ENCODE peak calls at places on chromosomes 7 and 10, in six cellular contexts. U is left lung, P is psoas muscle, Q is lower lobe of right lung, I is neural progenitor cell, N is heart left ventricle. L is an unnamed sample.

GRCh38 chr7:155797262-155798250 is 14.7 kb downstream of the SHH start:
- DNase-seq in P (no peak), I (no peak), Q (no peak), N (no peak), U (no peak), L (no peak)

GRCh38 chr10:104183682-104184081 is 48.5 kb downstream of the CFAP43 start:
- DNase-seq in U (no peak), N (no peak), I (no peak), Q (no peak), P (no peak), L (no peak)

GRCh38 chr7:298739-299138 is 8.8 kb downstream of the FOXL3 start:
- DNase-seq in Q (no peak), N (no peak), U (no peak), I (no peak), P (no peak), L (no peak)

GRCh38 chr7:74217455-74218342 is 7.9 kb downstream of the LAT2 start:
- DNase-seq in P (no peak), N (no peak), U (no peak), I (no peak), Q (no peak), L (no peak)

GRCh38 chr10:4234661-4235060 is 449.7 kb upstream of the KLF6 start:
- DNase-seq in U (no peak), I (no peak), P (no peak), Q (no peak), N (no peak), L (no peak)

GRCh38 chr7:114921636-114922150 is at the start of gene MDFIC:
- DNase-seq in I (peak; percentile 39), N (peak; percentile 27), P (peak; percentile 65), Q (peak; percentile 43), U (no peak), L (peak; percentile 54)

GRCh38 chr7:137343483-137343841 is at the start of gene PTN:
- DNase-seq in P (no peak), Q (no peak), N (peak; percentile 60), I (peak; percentile 79), U (no peak), L (peak; percentile 27)

GRCh38 chr7:131255242-131255641 is 72.4 kb upstream of the MKLN1 start:
- DNase-seq in U (no peak), I (no peak), P (no peak), Q (no peak), N (no peak), L (no peak)

GRCh38 chr10:79070611-79071534 is 2.1 kb downstream of the ZMIZ1 start:
- DNase-seq in U (peak; percentile 91), Q (peak; percentile 95), I (peak; percentile 80), P (peak; percentile 97), N (peak; percentile 95), L (peak; percentile 90)

GRCh38 chr10:29619273-29619672 is 15.5 kb downstream of the SVIL start:
- DNase-seq in P (no peak), Q (no peak), U (no peak), I (no peak), N (no peak), L (no peak)

GRCh38 chr7:78151229-78151628 is 352.7 kb downstream of the PHTF2 start:
- DNase-seq in N (no peak), U (no peak), P (no peak), I (no peak), Q (no peak), L (no peak)

GRCh38 chr7:17153571-17153970 is 144.9 kb upstream of the AHR start:
- DNase-seq in I (no peak), Q (no peak), P (no peak), N (no peak), U (no peak), L (no peak)

GRCh38 chr10:71324743-71325142 is 5.7 kb downstream of the SLC29A3 start:
- DNase-seq in I (no peak), N (no peak), Q (no peak), P (no peak), U (no peak), L (no peak)

GRCh38 chr7:80027616-80028173 is 106.9 kb upstream of the GNAI1 start:
- DNase-seq in Q (no peak), U (no peak), P (no peak), I (no peak), N (no peak), L (no peak)

GRCh38 chr10:116270691-116271592 is 2.1 kb downstream of the GFRA1 start:
- DNase-seq in I (peak; percentile 69), P (peak; percentile 85), N (peak; percentile 49), Q (no peak), U (no peak), L (no peak)

GRCh38 chr10:4763960-4764428 is 62.0 kb upstream of the AKR1E2 start:
- DNase-seq in N (no peak), I (no peak), Q (no peak), U (no peak), P (no peak), L (no peak)

GRCh38 chr7:77935652-77936348 is 137.2 kb downstream of the PHTF2 start:
- DNase-seq in Q (no peak), N (no peak), I (no peak), P (no peak), U (no peak), L (no peak)

GRCh38 chr10:98415710-98416077 is 712 bp upstream of the PYROXD2 start:
- DNase-seq in U (no peak), N (no peak), P (no peak), I (peak; percentile 21), Q (no peak), L (peak; percentile 43)

GRCh38 chr10:124647421-124648130 is 96.6 kb downstream of the FAM53B start:
- DNase-seq in P (peak; percentile 75), I (no peak), U (peak; percentile 90), Q (peak; percentile 89), N (peak; percentile 84), L (peak; percentile 64)

GRCh38 chr7:12110425-12110824 is 100.7 kb upstream of the TMEM106B start:
- DNase-seq in I (no peak), U (no peak), Q (no peak), N (no peak), P (no peak), L (no peak)

GRCh38 chr7:149809215-149809614 is 29.0 kb upstream of the ZNF862 start:
- DNase-seq in P (no peak), U (no peak), I (no peak), Q (no peak), N (peak; percentile 82), L (peak; percentile 33)

GRCh38 chr7:55570939-55571338 is 1.4 kb downstream of the VOPP1 start:
- DNase-seq in I (no peak), P (no peak), Q (no peak), U (no peak), N (no peak), L (no peak)

GRCh38 chr7:1669954-1670893 is at the start of gene ELFN1:
- DNase-seq in U (peak; percentile 31), P (peak; percentile 46), Q (peak; percentile 24), I (peak; percentile 93), N (no peak), L (no peak)

GRCh38 chr10:50993817-50994251 is 80.5 kb upstream of the PRKG1 start:
- DNase-seq in N (peak; percentile 51), P (no peak), I (no peak), U (peak; percentile 56), Q (peak; percentile 52), L (peak; percentile 38)

GRCh38 chr7:22582860-22583640 is 83.1 kb upstream of the STEAP1B start:
- DNase-seq in Q (peak; percentile 69), U (peak; percentile 68), P (no peak), I (peak; percentile 32), N (no peak), L (no peak)

GRCh38 chr10:80472234-80473095 is 18.4 kb downstream of the TSPAN14 start:
- DNase-seq in N (no peak), P (no peak), Q (no peak), I (no peak), U (no peak), L (no peak)

GRCh38 chr10:51892965-51893658 is 193.7 kb upstream of the CSTF2T start:
- DNase-seq in U (no peak), N (no peak), P (no peak), Q (no peak), I (peak; percentile 83), L (no peak)

GRCh38 chr10:110901954-110902819 is 16.8 kb downstream of the BBIP1 start:
- DNase-seq in P (no peak), N (no peak), Q (no peak), I (no peak), U (no peak), L (no peak)

GRCh38 chr10:93598157-93598556 is 2.9 kb downstream of the RBP4 start:
- DNase-seq in P (no peak), U (no peak), Q (no peak), N (no peak), I (no peak), L (no peak)

DNA sequence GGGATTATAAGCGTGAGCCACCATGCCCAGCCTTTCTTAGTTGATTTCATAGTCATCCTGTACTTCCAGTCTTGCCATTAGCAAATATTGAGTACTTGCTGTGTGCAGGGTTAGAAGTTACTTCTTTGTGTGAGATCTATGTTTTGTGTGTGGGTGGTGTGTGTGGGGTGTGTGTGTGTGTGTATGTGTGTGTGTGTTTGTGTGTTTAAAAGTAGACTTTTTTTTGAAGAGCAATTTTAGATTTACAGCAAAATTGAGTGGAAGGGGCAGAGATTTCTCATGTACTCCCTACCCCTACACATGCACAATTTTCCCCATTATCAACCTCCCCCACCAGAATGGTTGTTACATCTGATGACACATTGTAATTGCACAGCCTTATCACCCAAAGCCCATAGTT is 48.2 kb downstream of the KAT6B start:
- DNase-seq in N (no peak), I (no peak), U (no peak), P (no peak), Q (no peak), L (no peak)
- H3K4me1 ChIP-seq in N (peaks cover 15% of the 10 kb centered on the region), I (no peaks in the 10 kb centered on the region), U (peaks cover 28% of the 10 kb centered on the region), P (peaks cover 19% of the 10 kb centered on the region), Q (peaks cover 27% of the 10 kb centered on the region), L (peaks cover 41% of the 10 kb centered on the region)

GRCh38 chr10:77387247-77387646 is 250.4 kb downstream of the KCNMA1 start:
- DNase-seq in U (no peak), Q (no peak), I (no peak), P (no peak), N (no peak), L (no peak)

GRCh38 chr10:77386365-77386764 is 251.2 kb downstream of the KCNMA1 start:
- DNase-seq in N (no peak), Q (no peak), U (no peak), I (no peak), P (no peak), L (no peak)

GRCh38 chr10:77388571-77388970 is 249.0 kb downstream of the KCNMA1 start:
- DNase-seq in P (no peak), N (no peak), U (no peak), Q (no peak), I (no peak), L (no peak)

GRCh38 chr10:77385315-77385714 is 252.3 kb downstream of the KCNMA1 start:
- DNase-seq in N (no peak), P (no peak), Q (no peak), U (no peak), I (no peak), L (no peak)

GRCh38 chr10:77386833-77387232 is 250.8 kb downstream of the KCNMA1 start:
- DNase-seq in U (no peak), I (no peak), N (no peak), P (no peak), Q (no peak), L (no peak)
- H3K27ac ChIP-seq in U (no peak overlapping the region), I (no peak overlapping the region), N (no peak overlapping the region), P (no peak overlapping the region), Q (no peak overlapping the region), L (no peak overlapping the region)

GRCh38 chr7:104572554-104572953 is 244.2 kb downstream of the LHFPL3 start:
- DNase-seq in P (no peak), I (no peak), U (no peak), Q (no peak), N (no peak), L (no peak)
- H3K4me1 ChIP-seq in P (no peaks in the 10 kb centered on the region), I (no peaks in the 10 kb centered on the region), U (no peaks in the 10 kb centered on the region), Q (no peaks in the 10 kb centered on the region), N (no peaks in the 10 kb centered on the region), L (no peaks in the 10 kb centered on the region)

GRCh38 chr7:135673360-135673706 is 11.0 kb downstream of the STMP1 start:
- DNase-seq in I (no peak), Q (no peak), P (no peak), N (no peak), U (no peak), L (no peak)
- H3K27ac ChIP-seq in I (no peak overlapping the region), Q (no peak overlapping the region), P (peak overlapping the region; percentile 59), N (peak overlapping the region; percentile 60), U (no peak overlapping the region), L (peak overlapping the region; percentile 31)

L was measured in heart right ventricle.